ENCODE peak calls at places on chromosomes 12 and 14, in seven cellular contexts. D is HCT116; E is gastrocnemius medialis; T is B cell; J is AG10803; F is CD4-positive, alpha-beta T cell; Z is AG09309. S is an unnamed sample.

GRCh38 chr12:109346920-109347319 is 780 bp upstream of the MYO1H start:
- DNase-seq in D (no peak), E (no peak), T (no peak), J (no peak), F (no peak), Z (no peak), S (no peak)

GRCh38 chr14:97878727-97879126 is 1081.5 kb downstream of the VRK1 start:
- DNase-seq in D (no peak), E (peak), T (no peak), J (peak), F (no peak), Z (no peak), S (no peak)

GRCh38 chr14:24171422-24172260 is at the start of gene REC8:
- DNase-seq in D (no peak), E (peak), T (peak), J (no peak), F (peak), Z (no peak), S (peak)

GRCh38 chr14:59595071-59595470 is 18.5 kb upstream of the CCDC175 start:
- DNase-seq in D (no peak), E (no peak), T (no peak), J (no peak), F (no peak), Z (no peak), S (no peak)

GRCh38 chr12:19239616-19240234 is 110.2 kb downstream of the PLEKHA5 start:
- DNase-seq in D (no peak), E (no peak), T (no peak), J (peak), F (no peak), Z (no peak), S (no peak)

GRCh38 chr14:60665178-60665555 is 15.9 kb upstream of the SIX1 start:
- DNase-seq in D (no peak), E (no peak), T (no peak), J (no peak), F (no peak), Z (no peak), S (no peak)

GRCh38 chr12:13209279-13210021 is 12.9 kb downstream of the EMP1 start:
- DNase-seq in D (no peak), E (no peak), T (no peak), J (no peak), F (no peak), Z (no peak), S (no peak)

GRCh38 chr12:45729233-45730115 is at the start of gene ARID2:
- DNase-seq in D (peak), E (peak), T (peak), J (peak), F (peak), Z (no peak), S (peak)

GRCh38 chr12:70736775-70737174 is 99.5 kb upstream of the PTPRB start:
- DNase-seq in D (no peak), E (no peak), T (no peak), J (no peak), F (no peak), Z (no peak), S (no peak)

GRCh38 chr12:96807741-96808140 is 99.3 kb upstream of the NEDD1 start:
- DNase-seq in D (no peak), E (no peak), T (no peak), J (no peak), F (no peak), Z (no peak), S (no peak)

GRCh38 chr12:49542592-49543160 is 3.8 kb downstream of the KCNH3 start:
- DNase-seq in D (no peak), E (no peak), T (no peak), J (no peak), F (peak), Z (no peak), S (no peak)

GRCh38 chr14:93010118-93010475 is 87.1 kb downstream of the CHGA start:
- DNase-seq in D (no peak), E (no peak), T (no peak), J (no peak), F (no peak), Z (no peak), S (no peak)

GRCh38 chr12:131894981-131895639 is 688 bp downstream of the ULK1 start:
- DNase-seq in D (no peak), E (no peak), T (no peak), J (no peak), F (no peak), Z (no peak), S (peak)

GRCh38 chr12:43370299-43370698 is 181.7 kb downstream of the ADAMTS20 start:
- DNase-seq in D (peak), E (no peak), T (no peak), J (peak), F (no peak), Z (peak), S (no peak)

GRCh38 chr14:45114327-45114726 is 20.0 kb downstream of the FKBP3 start:
- DNase-seq in D (no peak), E (no peak), T (no peak), J (no peak), F (no peak), Z (no peak), S (no peak)

GRCh38 chr12:18084080-18084479 is 5.9 kb downstream of the RERGL start:
- DNase-seq in D (no peak), E (no peak), T (no peak), J (no peak), F (no peak), Z (no peak), S (no peak)

GRCh38 chr14:22610931-22611330 is 12.8 kb downstream of the ABHD4 start:
- DNase-seq in D (no peak), E (no peak), T (no peak), J (peak), F (no peak), Z (no peak), S (no peak)

GRCh38 chr12:135127-135526 is 68.6 kb downstream of the IQSEC3 start:
- DNase-seq in D (no peak), E (no peak), T (no peak), J (no peak), F (no peak), Z (no peak), S (no peak)

GRCh38 chr14:63045612-63046320 is 508 bp upstream of the KCNH5 start:
- DNase-seq in D (no peak), E (no peak), T (no peak), J (peak), F (no peak), Z (no peak), S (no peak)

GRCh38 chr12:46787496-46788055 is 38.2 kb downstream of the SLC38A4 start:
- DNase-seq in D (no peak), E (no peak), T (no peak), J (peak), F (no peak), Z (no peak), S (no peak)

GRCh38 chr12:88897723-88898122 is 317.5 kb upstream of the KITLG start:
- DNase-seq in D (no peak), E (peak), T (no peak), J (no peak), F (no peak), Z (no peak), S (no peak)

GRCh38 chr14:85359505-85359904 is 170.4 kb upstream of the FLRT2 start:
- DNase-seq in D (no peak), E (no peak), T (no peak), J (no peak), F (no peak), Z (no peak), S (no peak)

GRCh38 chr12:32365473-32366064 is 33.8 kb upstream of the FGD4 start:
- DNase-seq in D (peak), E (peak), T (peak), J (peak), F (no peak), Z (peak), S (peak)

GRCh38 chr12:129788506-129788905 is 115.3 kb downstream of the TMEM132D start:
- DNase-seq in D (no peak), E (no peak), T (no peak), J (peak), F (no peak), Z (no peak), S (no peak)

GRCh38 chr12:103956515-103957027 is 9.1 kb upstream of the TDG start:
- DNase-seq in D (no peak), E (no peak), T (no peak), J (no peak), F (no peak), Z (no peak), S (no peak)

GRCh38 chr12:102474438-102475064 is 5.8 kb downstream of the IGF1 start:
- DNase-seq in D (peak), E (no peak), T (no peak), J (no peak), F (no peak), Z (no peak), S (no peak)

GRCh38 chr14:72644038-72644437 is 249.9 kb downstream of the DPF3 start:
- DNase-seq in D (no peak), E (no peak), T (no peak), J (no peak), F (no peak), Z (no peak), S (no peak)

GRCh38 chr12:2094597-2094996 is 41.8 kb downstream of the CACNA1C start:
- DNase-seq in D (no peak), E (no peak), T (no peak), J (peak), F (no peak), Z (no peak), S (no peak)

GRCh38 chr14:59185676-59186075 is 2.8 kb upstream of the DAAM1 start:
- DNase-seq in D (no peak), E (no peak), T (no peak), J (no peak), F (no peak), Z (no peak), S (no peak)

DNA sequence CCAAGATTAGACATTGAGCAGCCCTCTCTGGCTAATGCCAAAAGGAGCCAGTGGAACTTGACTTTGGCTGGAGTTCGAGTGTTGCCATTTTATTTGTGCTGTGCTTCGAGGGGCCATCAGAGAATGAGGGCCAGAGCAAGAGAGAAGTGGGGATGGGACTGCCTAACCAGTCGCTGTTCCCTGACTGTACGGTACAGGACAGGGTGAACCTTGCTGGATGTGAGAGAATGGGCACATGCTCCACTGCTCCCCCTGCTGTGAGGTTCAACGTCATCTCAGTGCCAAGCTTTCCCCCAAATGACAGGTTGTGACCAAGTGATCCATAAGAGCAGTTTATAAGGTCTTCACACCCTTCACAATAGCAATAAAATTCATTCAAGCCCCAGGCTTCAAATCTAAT is 55.1 kb upstream of the BCL11B start:
- DNase-seq in D (no peak), E (no peak), T (no peak), J (no peak), F (no peak), Z (no peak), S (no peak)
- TF ChIP-seq CTCF in D (peak), E (no peak), T (no peak), J (no peak), F (no peak), Z (no peak), S (no peak)

DNA sequence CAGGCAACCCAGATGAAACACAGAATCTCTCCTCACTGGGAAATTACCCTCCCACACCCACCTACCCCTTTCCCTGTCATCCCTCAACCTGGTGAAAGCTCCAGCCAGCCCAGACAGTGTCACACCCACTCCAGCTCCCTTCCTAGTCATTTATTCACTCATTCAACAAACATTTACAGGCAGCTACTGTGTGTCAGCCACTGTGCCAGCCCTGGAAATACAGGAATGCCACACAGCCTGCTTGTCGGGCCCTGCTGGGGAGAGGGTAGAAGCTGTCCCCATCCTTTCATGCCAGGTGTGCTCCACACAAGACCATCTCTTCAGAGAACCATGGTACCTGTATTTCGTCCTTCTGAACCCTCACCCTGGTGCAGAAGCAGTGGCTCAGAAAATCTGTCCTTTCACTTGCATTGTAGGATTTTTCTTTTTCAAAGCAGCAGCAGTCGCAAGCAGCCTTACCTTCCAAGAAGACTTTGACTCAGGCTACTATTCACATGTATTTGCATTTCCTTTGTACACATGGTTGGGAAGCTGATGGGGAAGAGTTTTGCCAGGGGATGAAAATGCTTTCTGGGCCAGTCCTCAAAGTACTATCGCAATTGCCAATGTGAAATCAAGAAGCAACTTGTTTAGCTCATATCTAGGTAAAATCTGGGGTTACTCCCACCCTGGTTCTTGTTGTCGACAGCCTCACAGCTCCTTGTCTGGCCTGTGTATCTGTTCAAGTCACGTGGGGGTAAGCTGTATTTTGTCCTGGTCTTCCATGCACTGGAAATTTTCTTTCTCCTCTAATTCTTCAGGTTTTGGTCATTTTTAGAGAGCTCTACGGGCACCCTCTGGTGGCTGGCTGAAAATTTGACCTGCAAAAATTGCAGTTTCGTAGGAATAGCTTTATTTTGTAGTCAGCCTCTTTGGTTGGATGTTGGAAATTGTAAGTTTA is 147.4 kb upstream of the EGLN3 start:
- DNase-seq in D (peak), E (no peak), T (peak), J (peak), F (no peak), Z (no peak), S (peak)
- TF ChIP-seq CTCF in D (peak), E (peak), T (no peak), J (peak), F (no peak), Z (peak), S (peak)

GRCh38 chr12:47868041-47868440 is 36.8 kb downstream of the VDR start:
- DNase-seq in D (no peak), E (no peak), T (no peak), J (peak), F (no peak), Z (no peak), S (no peak)

GRCh38 chr12:47874316-47874715 is 30.5 kb downstream of the VDR start:
- DNase-seq in D (no peak), E (no peak), T (no peak), J (no peak), F (no peak), Z (no peak), S (no peak)

GRCh38 chr12:47868552-47869031 is 36.2 kb downstream of the VDR start:
- DNase-seq in D (no peak), E (no peak), T (peak), J (no peak), F (no peak), Z (no peak), S (peak)

GRCh38 chr12:47867496-47867941 is 37.3 kb downstream of the VDR start:
- DNase-seq in D (no peak), E (no peak), T (no peak), J (peak), F (no peak), Z (peak), S (no peak)

DNA sequence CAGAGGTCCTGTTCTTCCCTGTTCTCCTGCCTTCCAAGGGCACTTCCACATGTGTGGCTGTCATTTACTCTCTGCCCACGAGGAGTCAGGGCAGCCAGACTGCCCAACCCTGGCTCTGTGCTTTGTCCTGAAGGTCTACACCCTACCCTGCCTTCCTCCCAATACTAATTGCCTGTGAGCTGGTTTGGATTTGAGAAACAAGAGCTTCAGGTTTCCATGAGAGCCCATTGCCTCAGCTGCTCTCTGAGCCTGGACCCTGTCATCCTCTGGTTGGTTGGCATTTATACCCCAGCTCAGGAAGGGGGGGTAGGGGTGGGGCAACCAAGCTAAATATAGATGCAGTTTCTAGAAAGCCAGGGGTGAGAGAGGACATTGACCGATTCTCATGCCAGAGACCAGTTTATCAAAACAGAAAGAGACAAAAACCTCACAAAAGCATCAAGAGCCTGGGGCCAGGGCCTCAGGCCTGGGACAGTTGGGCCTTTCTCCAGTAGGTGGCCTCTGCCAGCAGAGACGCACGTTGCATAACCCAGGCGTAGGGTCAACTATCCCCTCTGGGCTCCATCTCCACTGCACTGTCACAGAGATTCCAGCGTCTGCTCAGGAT is 34.5 kb downstream of the VDR start:
- DNase-seq in D (no peak), E (peak), T (no peak), J (peak), F (no peak), Z (peak), S (no peak)
- TF ChIP-seq CTCF in D (peak), E (peak), T (peak), J (peak), F (peak), Z (peak), S (peak)

GRCh38 chr14:53792909-53793308 is 163.7 kb downstream of the BMP4 start:
- DNase-seq in D (no peak), E (no peak), T (no peak), J (no peak), F (no peak), Z (no peak), S (no peak)
- TF ChIP-seq CTCF in D (peak), E (no peak), T (no peak), J (peak), F (no peak), Z (peak), S (no peak)

GRCh38 chr12:113984464-113984863 is 18.3 kb upstream of the RBM19 start:
- DNase-seq in D (no peak), E (no peak), T (no peak), J (no peak), F (no peak), Z (no peak), S (no peak)
- TF ChIP-seq CTCF in D (no peak), E (no peak), T (no peak), J (no peak), F (no peak), Z (no peak), S (no peak)

GRCh38 chr12:48197967-48198618 is 5.0 kb downstream of the OR10AD1 start:
- DNase-seq in D (peak), E (peak), T (peak), J (peak), F (peak), Z (peak), S (peak)
- TF ChIP-seq CTCF in D (no peak), E (no peak), T (no peak), J (peak), F (no peak), Z (no peak), S (no peak)

GRCh38 chr12:123075591-123076171 is 75.2 kb downstream of the PITPNM2 start:
- DNase-seq in D (no peak), E (no peak), T (peak), J (no peak), F (peak), Z (no peak), S (peak)
- TF ChIP-seq CTCF in D (no peak), E (no peak), T (no peak), J (no peak), F (peak), Z (peak), S (no peak)

DNA sequence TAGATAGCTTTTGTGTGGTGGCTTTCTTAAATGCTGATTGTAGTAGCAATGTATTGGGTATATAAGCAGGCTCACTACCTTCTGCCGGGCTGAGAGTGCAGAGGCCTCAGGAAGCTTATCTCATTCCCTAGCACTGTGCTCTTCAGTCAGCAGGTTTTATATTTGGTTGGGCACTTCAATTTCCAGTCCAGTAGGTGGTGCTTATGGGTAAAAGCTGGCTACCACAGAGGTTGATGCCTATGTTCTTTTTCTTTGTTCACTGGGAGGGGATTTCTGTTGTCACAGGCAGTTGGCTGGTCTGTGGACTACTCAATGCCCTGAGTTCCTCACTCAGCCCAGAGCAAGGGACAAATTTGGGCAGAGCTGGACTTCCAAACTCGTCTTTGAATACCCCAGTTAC is 43.0 kb upstream of the GLIPR1 start:
- DNase-seq in D (no peak), E (no peak), T (peak), J (peak), F (no peak), Z (no peak), S (no peak)
- TF ChIP-seq CTCF in D (peak), E (no peak), T (peak), J (peak), F (peak), Z (peak), S (no peak)

GRCh38 chr14:50272498-50272897 is 39.5 kb downstream of the L2HGDH start:
- DNase-seq in D (no peak), E (no peak), T (no peak), J (peak), F (no peak), Z (no peak), S (no peak)
- TF ChIP-seq CTCF in D (no peak), E (no peak), T (no peak), J (no peak), F (no peak), Z (no peak), S (no peak)